ENCODE peak calls at places on chromosomes 1 and 21, in ten cellular contexts. One of them, this sample, is unnamed. For H3K4me1, the result is how much of the 10 kb centered on the place peaks cover.

GRCh38 chr1:58848818-58849411 is 65.1 kb upstream of the JUN start:
- DNase-seq in PC-3: peak
- DNase-seq in endothelial cell of umbilical vein: peak
- DNase-seq in cardiac muscle cell: peak
- DNase-seq in pancreas: peak
- DNase-seq in MM.1S: no peak
- DNase-seq in aorta: peak
- DNase-seq in adrenal gland: peak
- DNase-seq in upper lobe of left lung: peak
- DNase-seq in neural progenitor cell: peak
- DNase-seq in this sample: peak

GRCh38 chr1:40350391-40350790 is 23.1 kb upstream of the SMAP2 start:
- DNase-seq in PC-3: no peak
- DNase-seq in endothelial cell of umbilical vein: no peak
- DNase-seq in cardiac muscle cell: no peak
- DNase-seq in pancreas: no peak
- DNase-seq in MM.1S: no peak
- DNase-seq in aorta: no peak
- DNase-seq in adrenal gland: no peak
- DNase-seq in upper lobe of left lung: no peak
- DNase-seq in neural progenitor cell: no peak
- DNase-seq in this sample: no peak

GRCh38 chr1:147580200-147580557 is 38.9 kb downstream of the BCL9 start:
- DNase-seq in PC-3: peak
- DNase-seq in endothelial cell of umbilical vein: no peak
- DNase-seq in cardiac muscle cell: peak
- DNase-seq in pancreas: no peak
- DNase-seq in MM.1S: no peak
- DNase-seq in aorta: no peak
- DNase-seq in adrenal gland: no peak
- DNase-seq in upper lobe of left lung: no peak
- DNase-seq in neural progenitor cell: no peak
- DNase-seq in this sample: no peak

GRCh38 chr21:38139380-38140168 is 117.2 kb upstream of the KCNJ15 start:
- DNase-seq in PC-3: peak
- DNase-seq in endothelial cell of umbilical vein: no peak
- DNase-seq in cardiac muscle cell: peak
- DNase-seq in pancreas: no peak
- DNase-seq in MM.1S: no peak
- DNase-seq in aorta: no peak
- DNase-seq in adrenal gland: no peak
- DNase-seq in upper lobe of left lung: no peak
- DNase-seq in neural progenitor cell: no peak
- DNase-seq in this sample: peak

GRCh38 chr1:10778640-10779039 is 17.8 kb downstream of the CASZ1 start:
- DNase-seq in PC-3: no peak
- DNase-seq in endothelial cell of umbilical vein: no peak
- DNase-seq in cardiac muscle cell: no peak
- DNase-seq in pancreas: no peak
- DNase-seq in MM.1S: no peak
- DNase-seq in aorta: no peak
- DNase-seq in adrenal gland: no peak
- DNase-seq in upper lobe of left lung: no peak
- DNase-seq in neural progenitor cell: no peak
- DNase-seq in this sample: no peak

GRCh38 chr1:109134423-109134822 is 20.5 kb downstream of the ELAPOR1 start:
- DNase-seq in PC-3: no peak
- DNase-seq in endothelial cell of umbilical vein: no peak
- DNase-seq in cardiac muscle cell: no peak
- DNase-seq in pancreas: peak
- DNase-seq in MM.1S: peak
- DNase-seq in aorta: no peak
- DNase-seq in adrenal gland: no peak
- DNase-seq in upper lobe of left lung: no peak
- DNase-seq in neural progenitor cell: no peak
- DNase-seq in this sample: peak

GRCh38 chr1:24803987-24804530 is 58.8 kb downstream of the CLIC4 start:
- DNase-seq in PC-3: no peak
- DNase-seq in endothelial cell of umbilical vein: peak
- DNase-seq in cardiac muscle cell: no peak
- DNase-seq in pancreas: no peak
- DNase-seq in MM.1S: no peak
- DNase-seq in aorta: no peak
- DNase-seq in adrenal gland: no peak
- DNase-seq in upper lobe of left lung: no peak
- DNase-seq in neural progenitor cell: no peak
- DNase-seq in this sample: no peak

GRCh38 chr1:180261524-180262160 is 31.6 kb downstream of the LHX4 start:
- DNase-seq in PC-3: no peak
- DNase-seq in endothelial cell of umbilical vein: no peak
- DNase-seq in cardiac muscle cell: peak
- DNase-seq in pancreas: no peak
- DNase-seq in MM.1S: no peak
- DNase-seq in aorta: no peak
- DNase-seq in adrenal gland: no peak
- DNase-seq in upper lobe of left lung: no peak
- DNase-seq in neural progenitor cell: no peak
- DNase-seq in this sample: no peak

GRCh38 chr1:100414693-100415092 is 62.4 kb downstream of the CDC14A start:
- DNase-seq in PC-3: peak
- DNase-seq in endothelial cell of umbilical vein: no peak
- DNase-seq in cardiac muscle cell: no peak
- DNase-seq in pancreas: no peak
- DNase-seq in MM.1S: no peak
- DNase-seq in aorta: no peak
- DNase-seq in adrenal gland: no peak
- DNase-seq in upper lobe of left lung: no peak
- DNase-seq in neural progenitor cell: no peak
- DNase-seq in this sample: no peak

GRCh38 chr1:151512801-151513625 is 1.8 kb downstream of the CGN start:
- DNase-seq in PC-3: peak
- DNase-seq in endothelial cell of umbilical vein: no peak
- DNase-seq in cardiac muscle cell: no peak
- DNase-seq in pancreas: peak
- DNase-seq in MM.1S: no peak
- DNase-seq in aorta: no peak
- DNase-seq in adrenal gland: no peak
- DNase-seq in upper lobe of left lung: no peak
- DNase-seq in neural progenitor cell: peak
- DNase-seq in this sample: peak

GRCh38 chr1:176494436-176494835 is 31.5 kb downstream of the PAPPA2 start:
- DNase-seq in PC-3: no peak
- DNase-seq in endothelial cell of umbilical vein: no peak
- DNase-seq in cardiac muscle cell: no peak
- DNase-seq in pancreas: no peak
- DNase-seq in MM.1S: no peak
- DNase-seq in aorta: no peak
- DNase-seq in adrenal gland: no peak
- DNase-seq in upper lobe of left lung: no peak
- DNase-seq in neural progenitor cell: no peak
- DNase-seq in this sample: no peak
- H3K27ac ChIP-seq in PC-3: no peak
- H3K27ac ChIP-seq in endothelial cell of umbilical vein: no peak
- H3K27ac ChIP-seq in cardiac muscle cell: no peak
- H3K27ac ChIP-seq in pancreas: no peak
- H3K27ac ChIP-seq in MM.1S: no peak
- H3K27ac ChIP-seq in aorta: no peak
- H3K27ac ChIP-seq in adrenal gland: no peak
- H3K27ac ChIP-seq in upper lobe of left lung: no peak
- H3K27ac ChIP-seq in neural progenitor cell: no peak
- H3K27ac ChIP-seq in this sample: no peak

GRCh38 chr1:230077011-230077410 is 10.0 kb downstream of the GALNT2 start:
- DNase-seq in PC-3: no peak
- DNase-seq in endothelial cell of umbilical vein: no peak
- DNase-seq in cardiac muscle cell: no peak
- DNase-seq in pancreas: no peak
- DNase-seq in MM.1S: no peak
- DNase-seq in aorta: no peak
- DNase-seq in adrenal gland: no peak
- DNase-seq in upper lobe of left lung: no peak
- DNase-seq in neural progenitor cell: no peak
- DNase-seq in this sample: no peak

GRCh38 chr1:230074270-230074669 is 7.2 kb downstream of the GALNT2 start:
- DNase-seq in PC-3: no peak
- DNase-seq in endothelial cell of umbilical vein: no peak
- DNase-seq in cardiac muscle cell: no peak
- DNase-seq in pancreas: no peak
- DNase-seq in MM.1S: no peak
- DNase-seq in aorta: no peak
- DNase-seq in adrenal gland: no peak
- DNase-seq in upper lobe of left lung: no peak
- DNase-seq in neural progenitor cell: no peak
- DNase-seq in this sample: no peak

GRCh38 chr1:230072866-230073265 is 5.8 kb downstream of the GALNT2 start:
- DNase-seq in PC-3: no peak
- DNase-seq in endothelial cell of umbilical vein: no peak
- DNase-seq in cardiac muscle cell: no peak
- DNase-seq in pancreas: no peak
- DNase-seq in MM.1S: no peak
- DNase-seq in aorta: no peak
- DNase-seq in adrenal gland: no peak
- DNase-seq in upper lobe of left lung: no peak
- DNase-seq in neural progenitor cell: no peak
- DNase-seq in this sample: no peak

GRCh38 chr1:230073371-230074035 is 6.5 kb downstream of the GALNT2 start:
- DNase-seq in PC-3: peak
- DNase-seq in endothelial cell of umbilical vein: no peak
- DNase-seq in cardiac muscle cell: no peak
- DNase-seq in pancreas: no peak
- DNase-seq in MM.1S: no peak
- DNase-seq in aorta: no peak
- DNase-seq in adrenal gland: no peak
- DNase-seq in upper lobe of left lung: no peak
- DNase-seq in neural progenitor cell: no peak
- DNase-seq in this sample: no peak

DNA sequence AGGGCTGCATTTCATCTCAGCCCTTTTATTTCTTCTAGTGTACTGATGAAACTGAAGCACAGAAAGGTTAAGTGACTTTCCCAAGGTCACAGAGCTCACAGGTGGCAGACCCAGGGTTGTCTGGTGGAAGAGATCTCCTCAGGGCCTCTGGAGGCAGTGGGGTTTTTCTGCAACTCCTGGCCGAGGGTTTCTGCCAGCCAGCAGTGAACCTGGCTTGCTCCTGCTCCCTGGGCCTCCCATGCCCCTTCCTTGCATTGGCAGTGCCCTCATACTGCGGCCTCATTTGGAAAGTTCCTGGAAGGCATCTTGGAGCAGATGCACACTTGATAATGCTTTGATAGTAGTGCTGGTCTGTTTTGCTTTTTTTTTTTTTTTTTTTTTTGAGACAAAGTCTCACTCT is 7.7 kb downstream of the GALNT2 start:
- DNase-seq in PC-3: no peak
- DNase-seq in endothelial cell of umbilical vein: no peak
- DNase-seq in cardiac muscle cell: no peak
- DNase-seq in pancreas: no peak
- DNase-seq in MM.1S: no peak
- DNase-seq in aorta: no peak
- DNase-seq in adrenal gland: no peak
- DNase-seq in upper lobe of left lung: no peak
- DNase-seq in neural progenitor cell: no peak
- DNase-seq in this sample: no peak
- H3K4me1 ChIP-seq in PC-3: half or more
- H3K4me1 ChIP-seq in endothelial cell of umbilical vein: under half
- H3K4me1 ChIP-seq in cardiac muscle cell: under half
- H3K4me1 ChIP-seq in pancreas: under half
- H3K4me1 ChIP-seq in MM.1S: under half
- H3K4me1 ChIP-seq in aorta: under half
- H3K4me1 ChIP-seq in adrenal gland: half or more
- H3K4me1 ChIP-seq in upper lobe of left lung: under half
- H3K4me1 ChIP-seq in neural progenitor cell: under half
- H3K4me1 ChIP-seq in this sample: under half

GRCh38 chr1:145960468-145961108 is 2.8 kb upstream of the LIX1L start:
- DNase-seq in PC-3: peak
- DNase-seq in endothelial cell of umbilical vein: peak
- DNase-seq in cardiac muscle cell: peak
- DNase-seq in pancreas: peak
- DNase-seq in MM.1S: no peak
- DNase-seq in aorta: peak
- DNase-seq in adrenal gland: peak
- DNase-seq in upper lobe of left lung: peak
- DNase-seq in neural progenitor cell: peak
- DNase-seq in this sample: peak
- H3K27ac ChIP-seq in PC-3: no peak
- H3K27ac ChIP-seq in endothelial cell of umbilical vein: no peak
- H3K27ac ChIP-seq in cardiac muscle cell: peak
- H3K27ac ChIP-seq in pancreas: no peak
- H3K27ac ChIP-seq in MM.1S: no peak
- H3K27ac ChIP-seq in aorta: peak
- H3K27ac ChIP-seq in adrenal gland: peak
- H3K27ac ChIP-seq in upper lobe of left lung: peak
- H3K27ac ChIP-seq in neural progenitor cell: no peak
- H3K27ac ChIP-seq in this sample: peak

DNA sequence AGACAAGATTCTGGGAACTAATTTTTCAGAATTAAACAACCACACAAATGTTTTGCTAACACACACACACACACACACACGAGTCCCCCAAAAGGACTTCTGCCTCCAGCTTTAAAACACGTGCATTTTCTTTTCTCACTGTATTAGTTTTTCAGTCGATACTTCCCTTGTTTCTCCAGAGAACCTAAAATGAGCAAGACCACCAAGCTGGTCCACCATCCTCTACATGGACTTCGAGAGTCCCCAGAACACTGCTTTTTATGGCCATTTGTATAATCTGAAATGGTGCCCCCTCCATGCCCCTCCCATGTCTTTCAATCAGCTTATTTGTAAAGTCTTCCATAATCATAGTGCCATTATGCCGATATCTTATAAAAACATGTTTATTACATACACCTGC is 10.8 kb upstream of the CHI3L2 start:
- DNase-seq in PC-3: no peak
- DNase-seq in endothelial cell of umbilical vein: no peak
- DNase-seq in cardiac muscle cell: no peak
- DNase-seq in pancreas: no peak
- DNase-seq in MM.1S: no peak
- DNase-seq in aorta: no peak
- DNase-seq in adrenal gland: no peak
- DNase-seq in upper lobe of left lung: no peak
- DNase-seq in neural progenitor cell: no peak
- DNase-seq in this sample: no peak
- H3K4me1 ChIP-seq in PC-3: under half
- H3K4me1 ChIP-seq in endothelial cell of umbilical vein: under half
- H3K4me1 ChIP-seq in cardiac muscle cell: under half
- H3K4me1 ChIP-seq in pancreas: under half
- H3K4me1 ChIP-seq in MM.1S: half or more
- H3K4me1 ChIP-seq in aorta: under half
- H3K4me1 ChIP-seq in adrenal gland: under half
- H3K4me1 ChIP-seq in upper lobe of left lung: under half
- H3K4me1 ChIP-seq in neural progenitor cell: under half
- H3K4me1 ChIP-seq in this sample: under half

DNA sequence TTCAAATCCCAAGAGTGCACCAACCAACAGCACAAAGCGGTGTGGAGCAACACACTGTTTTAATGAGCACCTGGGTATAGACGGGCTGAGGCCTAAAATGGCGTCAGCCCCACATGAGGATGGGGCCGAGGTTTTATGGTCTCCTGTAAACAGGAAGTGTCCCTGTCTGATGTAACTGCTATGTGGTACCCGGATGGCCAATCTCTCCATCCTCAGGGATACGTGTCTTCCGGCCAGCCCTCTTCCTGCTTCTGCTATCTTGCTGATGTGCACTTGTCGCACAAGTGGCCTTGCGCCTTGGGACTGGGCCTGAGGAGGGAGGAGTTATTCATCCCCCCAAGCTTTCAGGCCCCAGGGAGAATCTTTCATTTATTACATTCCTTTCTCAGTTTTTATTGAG is 73.5 kb downstream of the CNST start:
- DNase-seq in PC-3: no peak
- DNase-seq in endothelial cell of umbilical vein: no peak
- DNase-seq in cardiac muscle cell: no peak
- DNase-seq in pancreas: no peak
- DNase-seq in MM.1S: no peak
- DNase-seq in aorta: no peak
- DNase-seq in adrenal gland: peak
- DNase-seq in upper lobe of left lung: no peak
- DNase-seq in neural progenitor cell: no peak
- DNase-seq in this sample: no peak
- H3K27ac ChIP-seq in PC-3: no peak
- H3K27ac ChIP-seq in endothelial cell of umbilical vein: no peak
- H3K27ac ChIP-seq in cardiac muscle cell: no peak
- H3K27ac ChIP-seq in pancreas: no peak
- H3K27ac ChIP-seq in MM.1S: no peak
- H3K27ac ChIP-seq in aorta: no peak
- H3K27ac ChIP-seq in adrenal gland: no peak
- H3K27ac ChIP-seq in upper lobe of left lung: no peak
- H3K27ac ChIP-seq in neural progenitor cell: no peak
- H3K27ac ChIP-seq in this sample: no peak

This sample was measured in hepatocyte.